ENCODE peak calls at places on chromosomes 11 and 22, in eight cellular contexts. G is transverse colon, T is stomach, R is tibial nerve, X is A549, M is ovary, B is SK-N-SH, Y is K562. U is an unnamed sample.

GRCh38 chr11:43819926-43820325 is 60.7 kb upstream of the ALKBH3 start:
- DNase-seq in B (no peak), M (no peak), G (no peak), X (no peak), T (no peak), R (no peak), Y (no peak), U (no peak)

GRCh38 chr11:34203377-34203801 is 98.0 kb downstream of the NAT10 start:
- DNase-seq in R (no peak), T (no peak), M (no peak), X (no peak), B (no peak), G (no peak), Y (no peak), U (no peak)

GRCh38 chr22:39117585-39118191 is 20.6 kb downstream of the APOBEC3H start:
- DNase-seq in M (no peak), T (peak), B (no peak), X (peak), Y (peak), G (peak), R (no peak), U (no peak)

GRCh38 chr11:73652046-73652730 is 5.8 kb downstream of the PLEKHB1 start:
- DNase-seq in G (peak), T (no peak), X (no peak), R (peak), M (no peak), B (no peak), Y (no peak), U (no peak)

GRCh38 chr22:45010532-45010900 is 711 bp upstream of the PHF21B start:
- DNase-seq in M (no peak), R (no peak), G (no peak), X (peak), Y (no peak), B (peak), T (no peak), U (no peak)

GRCh38 chr11:19367051-19367709 is 126.4 kb upstream of the E2F8 start:
- DNase-seq in B (no peak), Y (no peak), G (no peak), M (no peak), R (no peak), T (no peak), X (no peak), U (no peak)

GRCh38 chr11:122850076-122850631 is 11.9 kb downstream of the CRTAM start:
- DNase-seq in B (no peak), R (no peak), G (no peak), X (no peak), Y (no peak), M (no peak), T (no peak), U (no peak)

GRCh38 chr11:4697583-4697982 is at the start of gene OR51E2:
- DNase-seq in R (no peak), G (peak), X (no peak), Y (no peak), M (no peak), B (no peak), T (no peak), U (no peak)

GRCh38 chr22:49235463-49236300 is 592.0 kb downstream of the BRD1 start:
- DNase-seq in T (no peak), B (no peak), R (no peak), X (no peak), Y (no peak), M (no peak), G (peak), U (no peak)

GRCh38 chr11:8329961-8330361 is 66.3 kb upstream of the LMO1 start:
- DNase-seq in R (no peak), M (no peak), T (no peak), X (no peak), G (no peak), Y (no peak), B (peak), U (no peak)

GRCh38 chr22:34702279-34702678 is 363.7 kb upstream of the ISX start:
- DNase-seq in X (no peak), Y (no peak), G (peak), M (no peak), T (no peak), B (no peak), R (no peak), U (no peak)

GRCh38 chr22:31681625-31682345 is 19.8 kb upstream of the PISD start:
- DNase-seq in B (no peak), G (no peak), T (no peak), M (no peak), X (no peak), Y (no peak), R (no peak), U (no peak)

GRCh38 chr11:10640308-10640707 is 53.2 kb downstream of the IRAG1 start:
- DNase-seq in X (no peak), G (no peak), R (no peak), B (no peak), Y (no peak), M (no peak), T (no peak), U (no peak)

GRCh38 chr22:19039796-19040580 is 82.2 kb downstream of the DGCR2 start:
- DNase-seq in Y (no peak), R (no peak), B (no peak), M (no peak), G (no peak), X (no peak), T (no peak), U (peak)

GRCh38 chr11:73295259-73295995 is 12.6 kb upstream of the ARHGEF17 start:
- DNase-seq in M (peak), X (peak), B (peak), T (peak), G (peak), R (no peak), Y (peak), U (no peak)

GRCh38 chr11:44601471-44602370 is 36.3 kb downstream of the CD82 start:
- DNase-seq in T (no peak), B (no peak), X (no peak), Y (no peak), M (no peak), R (no peak), G (peak), U (no peak)

GRCh38 chr11:128720522-128720985 is 26.7 kb downstream of the FLI1 start:
- DNase-seq in B (no peak), T (peak), G (peak), R (no peak), M (no peak), X (no peak), Y (no peak), U (no peak)

DNA sequence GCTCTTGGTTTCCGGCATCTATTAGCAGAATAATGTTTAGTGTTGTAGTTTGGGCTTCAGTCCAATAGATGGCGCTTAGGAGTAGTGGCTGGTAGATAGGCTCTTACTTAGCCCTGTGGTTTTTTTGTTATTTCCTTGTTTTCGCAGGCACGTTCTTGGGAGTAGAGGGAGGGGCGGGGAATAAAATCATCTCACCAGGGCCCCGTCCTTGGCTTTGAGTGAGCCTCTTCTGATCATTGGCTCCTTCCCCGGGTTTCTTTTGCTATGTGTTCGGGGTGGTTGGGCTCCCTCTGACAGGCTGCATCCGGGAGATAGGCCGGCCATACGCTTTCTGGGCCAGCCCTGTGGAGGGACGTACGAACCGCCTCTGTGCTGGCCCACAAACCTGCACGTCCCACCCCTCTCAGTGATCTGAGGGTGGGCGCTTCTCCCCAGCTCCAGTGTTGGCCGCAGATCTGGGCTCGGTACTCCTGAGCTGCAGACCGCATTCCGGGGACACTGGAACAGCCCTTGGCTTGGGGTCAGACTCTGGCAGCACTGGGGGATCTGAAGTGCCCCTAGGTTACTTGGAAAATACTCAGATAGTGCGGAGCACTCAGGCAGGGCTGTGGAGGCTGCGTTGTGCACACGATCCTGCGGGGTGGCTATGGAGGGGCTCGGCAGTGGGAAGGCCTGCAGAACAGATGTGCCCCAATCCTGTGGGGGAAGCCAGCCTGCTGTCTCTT is 217.0 kb downstream of the DYNC2H1 start:
- DNase-seq in X (peak), R (no peak), M (no peak), G (peak), Y (peak), B (peak), T (no peak), U (no peak)
- TF ChIP-seq EP300 in X (no peak), R (no peak), M (no peak), G (no peak), Y (no peak), B (no peak), T (no peak), U (no peak)

GRCh38 chr22:23695141-23695540 is 4.3 kb downstream of the RGL4 start:
- DNase-seq in M (no peak), X (no peak), R (no peak), T (no peak), B (no peak), Y (no peak), G (no peak), U (no peak)
- H3K27ac ChIP-seq in M (no peak), X (no peak), R (peak), T (no peak), B (no peak), Y (no peak), G (no peak), U (no peak)

DNA sequence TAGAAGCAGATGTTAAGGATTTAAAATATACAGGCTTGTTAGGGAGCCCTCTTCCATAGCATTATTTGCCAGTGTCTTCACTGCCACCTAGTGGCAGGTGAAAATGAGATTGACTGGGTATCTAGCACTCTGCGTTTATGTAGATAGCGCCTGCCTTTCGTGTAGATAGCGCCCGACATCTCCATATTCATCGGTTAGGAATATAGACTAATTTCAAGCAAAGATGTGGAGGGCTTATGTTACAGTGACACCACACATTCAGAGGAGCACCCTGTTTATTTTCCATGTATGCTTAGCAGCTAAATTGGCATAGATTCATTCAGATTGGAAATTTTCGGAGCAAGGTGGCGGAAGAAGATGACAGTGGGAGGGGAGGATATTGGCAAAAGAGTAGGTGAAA is 72.0 kb downstream of the SLC5A12 start:
- DNase-seq in B (peak), Y (peak), X (peak), G (peak), M (no peak), T (peak), R (no peak), U (no peak)
- TF ChIP-seq CTCF in B (peak), Y (peak), X (peak), G (peak), M (no peak), T (no peak), R (peak), U (peak)

GRCh38 chr11:18324381-18324780 is 2.0 kb downstream of the GTF2H1 start:
- DNase-seq in T (no peak), R (no peak), G (no peak), B (no peak), M (no peak), X (no peak), Y (no peak), U (no peak)

GRCh38 chr11:18332891-18333290 is 10.5 kb downstream of the GTF2H1 start:
- DNase-seq in B (no peak), R (no peak), G (no peak), T (no peak), X (no peak), M (no peak), Y (no peak), U (no peak)

GRCh38 chr11:18330921-18331320 is 8.6 kb downstream of the GTF2H1 start:
- DNase-seq in B (no peak), R (no peak), M (no peak), X (no peak), Y (no peak), T (no peak), G (no peak), U (no peak)

GRCh38 chr11:18332302-18332701 is 9.9 kb downstream of the GTF2H1 start:
- DNase-seq in B (no peak), M (no peak), R (no peak), T (no peak), G (no peak), Y (no peak), X (no peak), U (no peak)

DNA sequence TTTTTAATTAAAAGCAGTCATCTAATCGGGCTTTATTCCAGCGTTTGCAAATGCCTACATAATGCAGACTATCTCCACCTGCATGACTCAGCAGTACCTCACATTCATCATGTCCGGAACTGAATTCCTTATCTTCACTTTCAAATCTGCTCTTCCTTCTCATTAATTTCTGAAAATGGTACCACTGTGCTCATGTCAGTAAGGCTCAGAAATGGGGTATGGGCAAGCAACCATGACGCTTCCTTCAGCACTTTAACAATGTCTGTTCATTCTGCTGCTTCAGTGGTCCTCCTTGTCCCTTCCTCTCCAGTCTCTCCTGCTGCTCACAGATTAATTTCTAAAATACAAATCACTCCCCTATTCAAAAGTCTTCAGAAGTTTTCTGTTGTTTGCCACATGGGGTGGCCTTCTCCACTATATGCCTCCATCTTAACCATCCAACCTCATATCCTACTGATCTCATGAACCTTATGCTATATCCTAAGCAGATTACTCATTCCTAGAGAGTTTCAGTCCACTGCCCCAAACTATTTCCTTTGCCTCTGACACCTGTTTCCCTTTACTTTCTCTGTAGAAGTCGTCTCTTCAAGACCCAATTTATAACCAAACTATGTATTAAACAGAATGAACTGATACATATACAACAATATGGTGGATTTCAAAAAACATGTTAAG is 7.0 kb downstream of the GTF2H1 start:
- DNase-seq in Y (peak), G (no peak), B (no peak), X (no peak), T (no peak), M (no peak), R (no peak), U (no peak)
- TF ChIP-seq EP300 in Y (peak), G (no peak), B (no peak), X (no peak), T (no peak), M (no peak), R (no peak), U (no peak)

GRCh38 chr11:118304809-118305248 is 299 bp downstream of the CD3E start:
- DNase-seq in B (no peak), Y (no peak), G (no peak), M (no peak), T (no peak), X (no peak), R (no peak), U (no peak)
- H3K27ac ChIP-seq in B (no peak), Y (no peak), G (peak), M (no peak), T (peak), X (no peak), R (peak), U (no peak)

GRCh38 chr11:57248780-57249383 is 11.8 kb upstream of the APLNR start:
- DNase-seq in X (peak), R (peak), T (peak), B (peak), M (peak), Y (peak), G (peak), U (peak)
- TF ChIP-seq CTCF in X (peak), R (peak), T (no peak), B (peak), M (no peak), Y (peak), G (peak), U (peak)

GRCh38 chr11:60757231-60757800 is 649 bp downstream of the MS4A15 start:
- DNase-seq in R (no peak), Y (no peak), T (no peak), B (no peak), G (no peak), X (no peak), M (no peak), U (no peak)

GRCh38 chr11:60756307-60757032 is at the start of gene MS4A15:
- DNase-seq in R (no peak), X (peak), B (peak), M (no peak), T (no peak), Y (peak), G (no peak), U (no peak)

GRCh38 chr11:60754887-60755286 is 1.8 kb upstream of the MS4A15 start:
- DNase-seq in Y (no peak), B (no peak), G (no peak), X (no peak), M (no peak), R (no peak), T (no peak), U (peak)

GRCh38 chr11:60750911-60751310 is 5.8 kb upstream of the MS4A15 start:
- DNase-seq in R (no peak), X (no peak), B (no peak), T (no peak), M (no peak), G (no peak), Y (no peak), U (no peak)

DNA sequence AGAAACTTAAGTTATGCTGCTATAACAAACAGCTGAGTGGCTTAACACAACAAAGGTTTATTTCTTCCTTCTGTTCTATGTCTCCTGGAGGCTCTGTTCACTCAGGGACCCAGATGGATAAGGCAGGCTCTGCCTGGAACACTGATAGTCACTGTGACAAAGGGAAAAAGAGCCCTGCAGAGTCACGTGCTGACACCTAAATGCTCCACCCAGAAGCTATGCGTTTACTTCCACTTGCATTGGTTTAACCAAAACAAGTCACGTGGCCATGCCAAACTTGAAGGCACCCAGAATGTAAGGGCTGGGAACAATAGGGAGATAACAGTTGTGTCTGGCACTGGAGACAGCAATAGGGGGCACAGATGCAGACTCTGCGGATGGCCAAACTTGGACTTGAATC is 3.4 kb upstream of the MS4A15 start:
- DNase-seq in X (no peak), Y (no peak), G (no peak), R (no peak), T (no peak), B (no peak), M (no peak), U (no peak)
- TF ChIP-seq EP300 in X (no peak), Y (no peak), G (no peak), R (no peak), T (no peak), B (no peak), M (no peak), U (no peak)

GRCh38 chr22:20204821-20205220 is 54.0 kb upstream of the CCDC188 start:
- DNase-seq in Y (no peak), B (no peak), T (no peak), R (no peak), X (no peak), M (no peak), G (no peak), U (no peak)

GRCh38 chr22:20207277-20208025 is 56.6 kb upstream of the CCDC188 start:
- DNase-seq in M (no peak), G (no peak), B (no peak), X (no peak), T (no peak), Y (peak), R (no peak), U (no peak)

GRCh38 chr22:20206709-20207215 is 55.9 kb upstream of the CCDC188 start:
- DNase-seq in B (no peak), Y (peak), R (no peak), G (peak), X (no peak), T (peak), M (no peak), U (no peak)

GRCh38 chr22:20205464-20205963 is 54.7 kb upstream of the CCDC188 start:
- DNase-seq in M (no peak), T (no peak), B (no peak), R (no peak), X (no peak), Y (no peak), G (no peak), U (no peak)

DNA sequence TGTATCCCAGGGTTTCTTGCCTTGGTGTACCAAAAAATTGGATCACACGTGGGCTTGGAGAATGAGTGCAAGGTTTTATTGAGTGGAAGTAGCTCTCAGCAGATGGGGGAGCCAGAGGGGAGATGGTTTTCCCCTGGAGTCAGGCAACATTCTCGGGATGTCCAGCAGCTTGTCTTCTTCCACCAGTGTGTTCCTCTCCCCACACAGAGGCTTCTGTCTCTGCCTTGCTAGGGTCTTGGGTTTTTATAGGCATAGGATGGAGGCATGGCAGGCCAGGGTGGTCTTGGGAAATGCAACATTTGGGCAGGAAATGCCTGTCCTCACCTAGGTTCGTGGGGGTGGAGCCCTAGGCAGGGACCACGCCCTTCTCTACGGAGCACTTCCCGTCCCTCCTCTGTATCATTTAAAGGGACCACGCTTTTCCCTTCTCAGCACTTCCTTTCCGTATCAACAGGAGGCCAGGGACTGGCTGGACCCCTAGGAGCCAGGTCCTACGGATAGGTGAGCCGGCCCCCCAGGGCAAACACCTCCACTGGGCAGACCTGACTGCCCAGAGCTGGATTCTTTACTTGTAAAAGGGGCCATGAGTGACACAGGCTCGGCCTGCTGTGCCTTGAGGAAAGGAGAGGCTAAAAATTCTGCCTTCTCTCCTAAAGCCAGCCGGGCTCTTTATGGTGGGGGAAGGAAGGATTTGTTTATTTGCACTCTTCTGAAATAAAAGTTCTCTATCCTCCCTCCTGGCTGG is 55.3 kb upstream of the CCDC188 start:
- DNase-seq in M (peak), X (peak), G (peak), Y (peak), B (no peak), R (no peak), T (peak), U (no peak)
- H3K27ac ChIP-seq in M (no peak), X (peak), G (peak), Y (peak), B (no peak), R (peak), T (peak), U (peak)

GRCh38 chr22:37281646-37282384 is 493 bp upstream of the CYTH4 start:
- DNase-seq in X (no peak), M (no peak), Y (no peak), T (no peak), B (no peak), R (no peak), G (no peak), U (no peak)

GRCh38 chr22:37284807-37285355 is 2.6 kb downstream of the CYTH4 start:
- DNase-seq in Y (no peak), T (peak), M (no peak), X (no peak), R (no peak), G (peak), B (no peak), U (no peak)

GRCh38 chr22:37284126-37284806 is 2.0 kb downstream of the CYTH4 start:
- DNase-seq in G (no peak), R (no peak), T (no peak), Y (no peak), B (no peak), X (no peak), M (no peak), U (no peak)

GRCh38 chr22:37282385-37282677 is at the start of gene CYTH4:
- DNase-seq in T (peak), R (no peak), G (peak), M (no peak), Y (no peak), X (no peak), B (no peak), U (no peak)

GRCh38 chr22:37283393-37283937 is 1.2 kb downstream of the CYTH4 start:
- DNase-seq in X (no peak), Y (no peak), R (no peak), T (no peak), B (peak), M (no peak), G (peak), U (no peak)
- TF ChIP-seq CTCF in X (no peak), Y (no peak), R (peak), T (no peak), B (peak), M (no peak), G (no peak), U (no peak)

U was measured in suprapubic skin.